ENCODE peak calls at places on chromosomes 5 and 9, in eight cellular contexts. Z is HFF-Myc, L is tibial nerve, R is endothelial cell of umbilical vein, K is astrocyte of the spinal cord, F is HL-60, O is A549, S is GM12865. M is an unnamed sample.

GRCh38 chr9:21690561-21690960 is 111.9 kb upstream of the MTAP start:
- DNase-seq in Z (no peak), L (no peak), R (no peak), K (peak), F (no peak), O (no peak), S (no peak), M (no peak)

GRCh38 chr5:169374111-169374510 is 73.2 kb upstream of the SLIT3 start:
- DNase-seq in Z (no peak), L (no peak), R (no peak), K (no peak), F (no peak), O (no peak), S (no peak), M (no peak)

GRCh38 chr9:73437758-73438157 is 286.1 kb downstream of the ANXA1 start:
- DNase-seq in Z (no peak), L (no peak), R (no peak), K (peak), F (no peak), O (no peak), S (peak), M (no peak)

GRCh38 chr9:136621734-136622093 is 41.0 kb upstream of the EGFL7 start:
- DNase-seq in Z (no peak), L (no peak), R (no peak), K (no peak), F (no peak), O (no peak), S (no peak), M (no peak)

GRCh38 chr9:94874316-94874715 is 147.8 kb downstream of the AOPEP start:
- DNase-seq in Z (no peak), L (no peak), R (peak), K (peak), F (no peak), O (no peak), S (no peak), M (no peak)

GRCh38 chr9:83706703-83707517 is 848 bp downstream of the UBQLN1 start:
- DNase-seq in Z (no peak), L (no peak), R (peak), K (peak), F (no peak), O (no peak), S (peak), M (peak)

GRCh38 chr9:127449332-127449966 is 1.8 kb downstream of the RPL12 start:
- DNase-seq in Z (no peak), L (no peak), R (no peak), K (peak), F (peak), O (no peak), S (peak), M (no peak)

GRCh38 chr9:87271696-87272477 is 225.8 kb upstream of the DAPK1 start:
- DNase-seq in Z (no peak), L (no peak), R (no peak), K (no peak), F (no peak), O (no peak), S (peak), M (no peak)

GRCh38 chr9:113501821-113502220 is 38.3 kb downstream of the RGS3 start:
- DNase-seq in Z (no peak), L (no peak), R (no peak), K (no peak), F (no peak), O (no peak), S (no peak), M (no peak)

GRCh38 chr5:142924135-142924883 is 154.1 kb downstream of the ARHGAP26 start:
- DNase-seq in Z (no peak), L (no peak), R (no peak), K (peak), F (no peak), O (peak), S (peak), M (no peak)

GRCh38 chr9:114696814-114697544 is 15.0 kb upstream of the TEX48 start:
- DNase-seq in Z (no peak), L (no peak), R (no peak), K (peak), F (no peak), O (no peak), S (peak), M (peak)

GRCh38 chr5:127203818-127204217 is 86.8 kb upstream of the MEGF10 start:
- DNase-seq in Z (no peak), L (no peak), R (no peak), K (peak), F (no peak), O (no peak), S (no peak), M (no peak)

GRCh38 chr9:125540497-125540896 is 166.5 kb downstream of the MAPKAP1 start:
- DNase-seq in Z (no peak), L (no peak), R (no peak), K (peak), F (no peak), O (no peak), S (no peak), M (no peak)

GRCh38 chr5:54242287-54242686 is 68.1 kb downstream of the ARL15 start:
- DNase-seq in Z (no peak), L (no peak), R (no peak), K (no peak), F (no peak), O (no peak), S (no peak), M (no peak)

GRCh38 chr5:121746763-121747162 is 104.9 kb upstream of the FTMT start:
- DNase-seq in Z (no peak), L (no peak), R (no peak), K (no peak), F (no peak), O (no peak), S (no peak), M (no peak)

GRCh38 chr5:31362931-31363568 is 168.8 kb downstream of the DROSHA start:
- DNase-seq in Z (no peak), L (no peak), R (no peak), K (no peak), F (no peak), O (no peak), S (no peak), M (no peak)

GRCh38 chr5:39055760-39056393 is 18.3 kb downstream of the RICTOR start:
- DNase-seq in Z (no peak), L (no peak), R (no peak), K (no peak), F (no peak), O (no peak), S (no peak), M (no peak)

GRCh38 chr5:149605354-149605997 is 24.2 kb downstream of the ARHGEF37 start:
- DNase-seq in Z (no peak), L (no peak), R (no peak), K (no peak), F (no peak), O (no peak), S (no peak), M (no peak)

GRCh38 chr9:130156672-130157071 is 15.5 kb upstream of the NCS1 start:
- DNase-seq in Z (no peak), L (no peak), R (no peak), K (no peak), F (no peak), O (no peak), S (no peak), M (no peak)

GRCh38 chr5:15993934-15994333 is 185.7 kb downstream of the MARCHF11 start:
- DNase-seq in Z (no peak), L (no peak), R (peak), K (peak), F (no peak), O (no peak), S (no peak), M (no peak)

GRCh38 chr5:57862471-57863282 is 380.1 kb upstream of the ACTBL2 start:
- DNase-seq in Z (no peak), L (no peak), R (no peak), K (peak), F (no peak), O (no peak), S (no peak), M (no peak)

GRCh38 chr5:19261879-19262278 is 726.1 kb downstream of the CDH18 start:
- DNase-seq in Z (no peak), L (no peak), R (no peak), K (no peak), F (no peak), O (no peak), S (no peak), M (no peak)

GRCh38 chr9:126424511-126424910 is 97.9 kb downstream of the MVB12B start:
- DNase-seq in Z (no peak), L (no peak), R (no peak), K (no peak), F (no peak), O (no peak), S (no peak), M (no peak)

GRCh38 chr5:142561029-142561428 is 124.9 kb downstream of the FGF1 start:
- DNase-seq in Z (no peak), L (no peak), R (no peak), K (no peak), F (no peak), O (no peak), S (no peak), M (no peak)

GRCh38 chr9:115369322-115369957 is 251.5 kb upstream of the TNC start:
- DNase-seq in Z (peak), L (no peak), R (no peak), K (peak), F (no peak), O (no peak), S (no peak), M (no peak)

GRCh38 chr9:684055-684949 is 157.2 kb upstream of the DMRT1 start:
- DNase-seq in Z (no peak), L (no peak), R (peak), K (peak), F (no peak), O (no peak), S (no peak), M (no peak)

GRCh38 chr5:110086658-110087388 is 397.1 kb downstream of the MAN2A1 start:
- DNase-seq in Z (peak), L (peak), R (no peak), K (peak), F (no peak), O (no peak), S (no peak), M (no peak)

GRCh38 chr5:143345671-143346440 is 57.6 kb downstream of the NR3C1 start:
- DNase-seq in Z (no peak), L (no peak), R (no peak), K (no peak), F (no peak), O (no peak), S (no peak), M (no peak)

GRCh38 chr9:114405294-114406034 is 17.7 kb upstream of the AKNA start:
- DNase-seq in Z (no peak), L (peak), R (peak), K (peak), F (no peak), O (peak), S (peak), M (peak)

GRCh38 chr5:32217886-32218396 is 43.8 kb upstream of the GOLPH3 start:
- DNase-seq in Z (no peak), L (no peak), R (no peak), K (peak), F (no peak), O (no peak), S (peak), M (no peak)

GRCh38 chr9:122815544-122815943 is 12.8 kb downstream of the PDCL start:
- DNase-seq in Z (no peak), L (no peak), R (peak), K (no peak), F (no peak), O (no peak), S (no peak), M (no peak)

GRCh38 chr9:128787583-128788156 is 617 bp downstream of the TBC1D13 start:
- DNase-seq in Z (no peak), L (no peak), R (peak), K (no peak), F (no peak), O (peak), S (no peak), M (no peak)

GRCh38 chr5:38347040-38347763 is 88.8 kb downstream of the EGFLAM start:
- DNase-seq in Z (no peak), L (no peak), R (no peak), K (no peak), F (no peak), O (peak), S (no peak), M (no peak)

GRCh38 chr9:69744688-69745380 is 15.0 kb downstream of the PTAR1 start:
- DNase-seq in Z (no peak), L (no peak), R (no peak), K (peak), F (no peak), O (no peak), S (no peak), M (no peak)

GRCh38 chr5:74517700-74518099 is 122.8 kb downstream of the ENC1 start:
- DNase-seq in Z (no peak), L (no peak), R (peak), K (peak), F (no peak), O (no peak), S (no peak), M (no peak)

GRCh38 chr5:133144245-133144981 is 92.6 kb downstream of the HSPA4 start:
- DNase-seq in Z (no peak), L (no peak), R (no peak), K (no peak), F (no peak), O (no peak), S (no peak), M (no peak)

GRCh38 chr5:1488882-1489680 is 34.7 kb downstream of the LPCAT1 start:
- DNase-seq in Z (no peak), L (no peak), R (no peak), K (peak), F (no peak), O (no peak), S (peak), M (peak)

GRCh38 chr9:89606567-89607311 is 1.9 kb downstream of the GADD45G start:
- DNase-seq in Z (no peak), L (no peak), R (peak), K (no peak), F (no peak), O (no peak), S (no peak), M (no peak)

GRCh38 chr5:1808466-1808865 is 7.3 kb downstream of the NDUFS6 start:
- DNase-seq in Z (no peak), L (no peak), R (no peak), K (peak), F (no peak), O (no peak), S (no peak), M (no peak)

GRCh38 chr5:173278641-173279040 is 43.6 kb upstream of the NKX2-5 start:
- DNase-seq in Z (no peak), L (no peak), R (no peak), K (no peak), F (no peak), O (no peak), S (no peak), M (no peak)

GRCh38 chr5:173282916-173283315 is 45.3 kb downstream of the STC2 start:
- DNase-seq in Z (no peak), L (no peak), R (no peak), K (no peak), F (no peak), O (no peak), S (no peak), M (no peak)

GRCh38 chr5:173279166-173279565 is 44.2 kb upstream of the NKX2-5 start:
- DNase-seq in Z (no peak), L (no peak), R (no peak), K (no peak), F (no peak), O (no peak), S (no peak), M (no peak)

GRCh38 chr5:173283318-173284288 is 44.6 kb downstream of the STC2 start:
- DNase-seq in Z (peak), L (peak), R (peak), K (peak), F (peak), O (peak), S (peak), M (peak)

DNA sequence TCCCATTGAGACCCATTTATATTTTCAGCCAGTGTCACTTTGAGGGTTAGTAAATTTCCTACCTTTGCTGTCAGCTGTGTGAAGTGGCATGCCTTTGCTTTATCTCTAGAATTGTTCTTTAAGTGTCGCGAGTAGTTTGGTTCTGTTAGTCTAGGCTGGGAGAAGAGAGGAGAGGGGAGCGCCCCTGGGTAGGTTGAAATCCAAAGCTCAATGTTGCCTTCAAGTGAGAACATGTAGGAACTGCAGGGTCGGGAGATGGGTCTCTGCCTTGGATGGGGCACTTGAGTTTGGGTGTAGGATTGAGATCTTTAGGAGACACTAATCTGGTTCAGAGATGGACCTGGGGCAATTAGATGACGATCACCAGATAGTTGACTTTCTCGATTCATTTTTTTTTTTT is 46.3 kb downstream of the STC2 start:
- DNase-seq in Z (no peak), L (no peak), R (no peak), K (no peak), F (no peak), O (peak), S (no peak), M (no peak)
- TF ChIP-seq CTCF in Z (peak), L (no peak), R (peak), K (peak), F (no peak), O (peak), S (peak), M (peak)

DNA sequence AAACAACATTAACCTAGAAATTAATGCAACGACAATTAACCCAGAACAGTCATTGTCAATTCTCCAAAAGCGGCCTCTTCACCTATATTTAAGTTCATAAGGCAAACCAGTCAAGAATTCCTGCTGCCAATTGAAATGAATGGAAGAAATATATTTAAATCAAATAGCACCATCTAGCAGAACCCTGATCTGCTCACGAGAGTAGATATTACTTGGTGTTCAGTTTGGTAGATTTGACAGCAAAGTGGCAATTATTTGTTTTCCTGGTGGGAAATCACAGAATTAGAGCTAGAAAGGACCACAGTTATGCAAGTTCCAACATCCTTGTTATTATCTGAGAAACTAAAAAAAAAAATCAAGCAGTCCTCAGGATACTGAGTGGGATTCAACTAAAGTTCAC is 2.3 kb downstream of the SSBP2 start:
- DNase-seq in Z (no peak), L (no peak), R (peak), K (no peak), F (no peak), O (no peak), S (no peak), M (no peak)
- TF ChIP-seq CTCF in Z (no peak), L (no peak), R (no peak), K (no peak), F (no peak), O (peak), S (no peak), M (peak)

GRCh38 chr9:68710082-68710481 is 5.0 kb downstream of the PIP5K1B start:
- DNase-seq in Z (no peak), L (no peak), R (no peak), K (no peak), F (no peak), O (no peak), S (no peak), M (no peak)

GRCh38 chr9:68711281-68711680 is 6.2 kb downstream of the PIP5K1B start:
- DNase-seq in Z (no peak), L (no peak), R (no peak), K (no peak), F (no peak), O (no peak), S (no peak), M (no peak)

GRCh38 chr9:68708513-68708912 is 3.5 kb downstream of the PIP5K1B start:
- DNase-seq in Z (no peak), L (no peak), R (no peak), K (no peak), F (no peak), O (no peak), S (peak), M (peak)

GRCh38 chr9:68708089-68708488 is 3.0 kb downstream of the PIP5K1B start:
- DNase-seq in Z (no peak), L (no peak), R (no peak), K (no peak), F (no peak), O (no peak), S (no peak), M (no peak)

DNA sequence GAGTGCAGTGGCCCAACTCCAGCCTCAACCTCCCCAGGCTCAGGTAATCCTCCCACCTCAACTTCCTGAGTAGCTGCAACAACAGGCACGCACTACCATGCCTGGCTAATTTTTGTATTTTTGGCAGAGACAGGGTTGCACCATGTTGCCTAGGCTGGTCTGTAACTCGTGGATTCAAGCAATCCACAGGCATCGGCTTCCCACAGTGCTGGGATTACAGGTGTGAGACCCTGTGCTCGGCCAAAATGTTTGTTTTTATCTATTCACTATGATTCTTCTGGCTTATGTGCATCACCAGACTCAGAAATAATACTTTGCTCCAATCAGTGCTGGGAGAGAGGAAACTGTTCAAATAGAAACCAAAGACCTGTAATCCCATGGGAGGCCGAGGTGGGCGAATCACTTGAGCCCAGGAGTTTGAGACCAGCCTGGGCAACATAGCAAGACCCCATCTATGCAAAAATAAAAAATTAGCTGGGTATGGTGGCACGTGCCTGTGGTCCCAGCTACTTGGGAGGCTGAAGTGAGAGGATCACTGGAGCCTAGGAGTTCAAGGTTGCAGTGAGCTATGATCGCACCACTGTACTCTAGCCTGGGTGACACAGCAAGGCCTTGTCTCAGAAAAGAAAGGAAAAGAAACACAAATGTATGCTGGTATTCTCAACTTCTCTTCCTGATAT is 4.4 kb downstream of the PIP5K1B start:
- DNase-seq in Z (no peak), L (no peak), R (no peak), K (no peak), F (no peak), O (no peak), S (no peak), M (no peak)
- TF ChIP-seq CTCF in Z (no peak), L (no peak), R (no peak), K (no peak), F (no peak), O (no peak), S (no peak), M (no peak)

DNA sequence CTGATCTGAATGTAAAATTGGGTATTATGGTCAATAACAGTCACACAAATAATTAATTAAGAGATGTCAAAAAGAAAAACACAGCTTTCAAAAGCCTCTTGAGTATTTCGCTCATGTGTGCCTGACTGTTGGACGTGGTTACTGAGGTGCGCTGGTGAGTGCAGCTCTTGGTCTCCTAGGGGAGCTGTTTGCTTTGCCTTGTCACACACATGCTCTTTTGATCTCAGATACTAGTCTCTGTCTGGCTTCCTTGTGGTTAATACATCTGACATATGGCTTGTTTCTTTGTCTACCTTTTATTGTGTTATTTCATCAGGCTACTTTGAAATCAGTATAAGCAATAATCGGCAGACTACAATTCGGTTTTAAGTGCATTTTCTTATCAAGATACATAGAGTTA is 51.5 kb downstream of the PCSK1 start:
- DNase-seq in Z (no peak), L (no peak), R (no peak), K (no peak), F (no peak), O (no peak), S (peak), M (no peak)
- TF ChIP-seq CTCF in Z (no peak), L (no peak), R (no peak), K (peak), F (no peak), O (peak), S (no peak), M (peak)